ENCODE peak calls at places on chromosomes 3 and 15, in six cellular contexts. W is CD8-positive, alpha-beta memory T cell; U is left kidney; J is foreskin fibroblast; P is hepatocyte; S is AG20443. A is an unnamed sample.
A peak's percentile ranks its signal among the peaks of the same experiment; 100 is the strongest.

GRCh38 chr15:74127954-74128784 is 2.2 kb upstream of the ISLR2 start:
- DNase-seq in W (no peak), U (peak; percentile 59), J (peak; percentile 66), P (peak; percentile 36), S (peak; percentile 48), A (no peak)

GRCh38 chr15:97708252-97708651 is 252.3 kb upstream of the ARRDC4 start:
- DNase-seq in W (no peak), U (peak; percentile 26), J (no peak), P (no peak), S (no peak), A (no peak)

GRCh38 chr3:180229113-180229512 is 192.4 kb upstream of the PEX5L start:
- DNase-seq in W (no peak), U (no peak), J (peak; percentile 1), P (no peak), S (no peak), A (no peak)

GRCh38 chr3:157650191-157650590 is 147.0 kb upstream of the VEPH1 start:
- DNase-seq in W (no peak), U (peak; percentile 58), J (no peak), P (no peak), S (no peak), A (no peak)

GRCh38 chr15:96565266-96565665 is 234.8 kb downstream of the NR2F2 start:
- DNase-seq in W (no peak), U (no peak), J (no peak), P (no peak), S (no peak), A (no peak)

GRCh38 chr3:149077638-149078037 is 8.7 kb downstream of the HLTF start:
- DNase-seq in W (no peak), U (peak; percentile 62), J (peak; percentile 60), P (peak; percentile 7), S (peak; percentile 43), A (no peak)

GRCh38 chr3:72137865-72138861 is 353.2 kb upstream of the PROK2 start:
- DNase-seq in W (no peak), U (no peak), J (no peak), P (no peak), S (no peak), A (no peak)

GRCh38 chr3:72446406-72447058 is 401.7 kb downstream of the SHQ1 start:
- DNase-seq in W (peak; percentile 47), U (peak; percentile 82), J (no peak), P (no peak), S (no peak), A (peak; percentile 46)

GRCh38 chr3:194032828-194033435 is 103.0 kb upstream of the HES1 start:
- DNase-seq in W (no peak), U (peak; percentile 55), J (no peak), P (no peak), S (no peak), A (no peak)

GRCh38 chr3:46102059-46102779 is 74.9 kb upstream of the XCR1 start:
- DNase-seq in W (no peak), U (no peak), J (no peak), P (no peak), S (no peak), A (no peak)